ENCODE peak calls at places on chromosomes 3 and 15, in four cellular contexts. U, A, O and P are unnamed samples.
A peak's percentile ranks its signal among the peaks of the same experiment; 100 is the strongest.

GRCh38 chr15:89068325-89068784 is 19.9 kb upstream of the ABHD2 start:
- DNase-seq in U (peak; percentile 69), A (no peak), O (peak; percentile 78), P (peak; percentile 23)

GRCh38 chr3:142501004-142501926 is 53.4 kb upstream of the XRN1 start:
- DNase-seq in U (no peak), A (no peak), O (no peak), P (no peak)

GRCh38 chr15:59276225-59277178 is 69.9 kb downstream of the LDHAL6B start:
- DNase-seq in U (no peak), A (no peak), O (no peak), P (no peak)

GRCh38 chr15:38905634-38906033 is 341.0 kb upstream of the RASGRP1 start:
- DNase-seq in U (no peak), A (no peak), O (no peak), P (no peak)

GRCh38 chr15:42914728-42915497 is 5.7 kb downstream of the TTBK2 start:
- DNase-seq in U (no peak), A (no peak), O (no peak), P (no peak)

GRCh38 chr3:146416366-146416765 is 53.0 kb downstream of the PLSCR2 start:
- DNase-seq in U (no peak), A (no peak), O (no peak), P (no peak)

GRCh38 chr3:155069729-155070128 is 10.4 kb upstream of the MME start:
- DNase-seq in U (no peak), A (no peak), O (no peak), P (no peak)

GRCh38 chr3:143849854-143850549 is 1.7 kb upstream of the SLC9A9 start:
- DNase-seq in U (peak; percentile 48), A (no peak), O (no peak), P (no peak)

GRCh38 chr15:99452010-99452409 is 113.8 kb upstream of the MEF2A start:
- DNase-seq in U (no peak), A (no peak), O (no peak), P (no peak)

GRCh38 chr15:66565731-66566130 is at the start of gene LCTL:
- DNase-seq in U (no peak), A (peak; percentile 71), O (no peak), P (no peak)

GRCh38 chr3:186035277-186035676 is 73.6 kb downstream of the ETV5 start:
- DNase-seq in U (no peak), A (no peak), O (peak; percentile 43), P (no peak)

GRCh38 chr3:127195417-127195816 is 2.5 kb downstream of the PRR23E start:
- DNase-seq in U (no peak), A (no peak), O (no peak), P (no peak)

GRCh38 chr15:68379058-68379758 is 52.8 kb downstream of the ITGA11 start:
- DNase-seq in U (no peak), A (no peak), O (no peak), P (no peak)

GRCh38 chr15:59918994-59919951 is 84.8 kb upstream of the FOXB1 start:
- DNase-seq in U (peak; percentile 57), A (no peak), O (no peak), P (peak; percentile 12)

GRCh38 chr15:63597033-63597790 is at the start of gene FBXL22:
- DNase-seq in U (no peak), A (no peak), O (no peak), P (no peak)

GRCh38 chr15:89136818-89137772 is 48.8 kb downstream of the ABHD2 start:
- DNase-seq in U (no peak), A (no peak), O (no peak), P (no peak)

GRCh38 chr15:40104865-40105516 is 3.7 kb downstream of the BMF start:
- DNase-seq in U (no peak), A (peak; percentile 82), O (peak; percentile 79), P (peak; percentile 53)

GRCh38 chr3:136194409-136195257 is 1.5 kb downstream of the MSL2 start:
- DNase-seq in U (peak; percentile 24), A (no peak), O (no peak), P (no peak)

GRCh38 chr15:98906712-98907083 is 100.9 kb downstream of the PGPEP1L start:
- DNase-seq in U (no peak), A (no peak), O (no peak), P (no peak)

GRCh38 chr3:176872771-176873209 is 324.5 kb downstream of the TBL1XR1 start:
- DNase-seq in U (peak; percentile 16), A (peak; percentile 31), O (peak; percentile 5), P (peak; percentile 2)

GRCh38 chr3:126816956-126817777 is 113.1 kb downstream of the CHCHD6 start:
- DNase-seq in U (no peak), A (no peak), O (no peak), P (no peak)

GRCh38 chr15:35186346-35186745 is 101.3 kb upstream of the NANOGP8 start:
- DNase-seq in U (no peak), A (no peak), O (no peak), P (no peak)

GRCh38 chr3:52805270-52806039 is 10.9 kb downstream of the ITIH3 start:
- DNase-seq in U (no peak), A (peak; percentile 33), O (no peak), P (no peak)

GRCh38 chr3:66200147-66200546 is 20.7 kb upstream of the SLC25A26 start:
- DNase-seq in U (no peak), A (no peak), O (no peak), P (no peak)

GRCh38 chr3:177567833-177568232 is 370.6 kb upstream of the TBL1XR1 start:
- DNase-seq in U (no peak), A (no peak), O (no peak), P (no peak)

GRCh38 chr3:65035231-65035630 is 347.4 kb upstream of the ADAMTS9 start:
- DNase-seq in U (no peak), A (no peak), O (no peak), P (no peak)

GRCh38 chr3:139555249-139555648 is 15.7 kb upstream of the RBP1 start:
- DNase-seq in U (no peak), A (no peak), O (no peak), P (no peak)

GRCh38 chr3:119703900-119704531 is 1.2 kb downstream of the CFAP91 start:
- DNase-seq in U (no peak), A (no peak), O (no peak), P (no peak)

GRCh38 chr15:58628206-58629057 is 121.1 kb downstream of the ADAM10 start:
- DNase-seq in U (peak; percentile 9), A (no peak), O (no peak), P (no peak)

GRCh38 chr3:114216186-114216970 is 21.0 kb downstream of the ZNF80 start:
- DNase-seq in U (no peak), A (no peak), O (no peak), P (no peak)

DNA sequence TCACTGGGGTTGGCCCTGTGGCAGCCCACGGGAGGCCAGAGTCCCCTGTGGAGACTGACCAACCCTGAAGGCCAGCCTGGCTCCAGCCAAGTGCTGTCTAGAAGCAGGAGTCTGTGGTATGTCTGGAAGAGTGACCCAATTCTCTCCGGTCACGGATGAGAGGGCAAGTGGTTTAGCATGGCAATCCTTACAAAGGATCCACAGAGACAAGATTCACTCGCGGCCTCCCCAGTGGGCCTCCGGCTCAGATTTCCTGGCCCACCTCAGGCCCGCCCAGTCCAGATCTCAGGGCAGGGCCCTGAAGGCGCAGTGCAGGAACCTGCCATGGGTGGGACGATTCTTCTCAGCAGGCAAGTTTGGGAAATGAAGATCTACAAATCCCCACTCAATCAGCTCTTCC is 5.0 kb upstream of the BCL2L10 start:
- DNase-seq in U (no peak), A (no peak), O (no peak), P (no peak)
- TF ChIP-seq POLR2AphosphoS5 in U (no peak), A (no peak), O (no peak), P (no peak)

GRCh38 chr15:23035964-23036566 is 3.3 kb downstream of the TUBGCP5 start:
- DNase-seq in U (no peak), A (peak; percentile 70), O (peak; percentile 50), P (no peak)

GRCh38 chr15:23039917-23040281 is 530 bp upstream of the TUBGCP5 start:
- DNase-seq in U (no peak), A (no peak), O (no peak), P (no peak)

GRCh38 chr15:23038741-23039150 is 623 bp downstream of the TUBGCP5 start:
- DNase-seq in U (no peak), A (no peak), O (peak; percentile 13), P (no peak)

GRCh38 chr15:23039151-23039916 is at the start of gene TUBGCP5:
- DNase-seq in U (peak; percentile 87), A (peak; percentile 94), O (peak; percentile 96), P (peak; percentile 96)

GRCh38 chr15:23033979-23034378 is 5.4 kb downstream of the TUBGCP5 start:
- DNase-seq in U (no peak), A (no peak), O (no peak), P (no peak)
- TF ChIP-seq SPI1 in U (no peak), A (no peak), O (no peak), P (no peak)

GRCh38 chr15:37888356-37888755 is 46.1 kb upstream of the TMCO5A start:
- DNase-seq in U (no peak), A (no peak), O (no peak), P (no peak)

GRCh38 chr15:37893309-37893708 is 41.1 kb upstream of the TMCO5A start:
- DNase-seq in U (no peak), A (no peak), O (no peak), P (no peak)

DNA sequence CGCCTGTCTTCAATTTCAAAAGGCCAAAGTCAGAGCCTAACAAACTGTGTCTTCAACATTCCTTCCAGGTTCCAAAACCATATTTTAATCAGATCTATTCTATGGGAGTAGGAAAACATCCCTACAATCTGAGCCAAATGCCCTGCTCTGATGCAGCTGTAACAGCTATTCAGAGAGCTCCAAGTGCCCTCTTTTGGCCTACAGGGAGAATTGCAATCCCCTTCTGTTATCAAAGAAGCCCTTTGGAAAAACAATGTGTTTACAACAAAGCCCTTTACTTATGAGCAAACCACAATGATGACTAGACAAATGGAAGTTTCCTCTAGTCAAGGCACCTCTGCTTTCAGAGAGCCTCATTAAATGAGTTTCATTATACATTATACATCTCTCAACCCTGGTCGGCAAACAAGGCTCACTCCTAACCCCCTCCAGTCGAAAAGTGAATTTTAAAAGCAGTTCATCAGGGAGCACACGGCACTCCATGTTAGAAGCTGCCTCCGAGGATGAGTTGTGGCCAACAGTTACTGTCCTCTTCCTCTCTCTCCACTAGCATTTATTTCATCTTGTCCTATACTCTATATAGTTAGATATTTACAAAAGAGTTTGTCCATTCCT is 42.6 kb upstream of the TMCO5A start:
- DNase-seq in U (no peak), A (peak; percentile 7), O (no peak), P (no peak)
- TF ChIP-seq POLR2AphosphoS5 in U (no peak), A (no peak), O (no peak), P (no peak)

DNA sequence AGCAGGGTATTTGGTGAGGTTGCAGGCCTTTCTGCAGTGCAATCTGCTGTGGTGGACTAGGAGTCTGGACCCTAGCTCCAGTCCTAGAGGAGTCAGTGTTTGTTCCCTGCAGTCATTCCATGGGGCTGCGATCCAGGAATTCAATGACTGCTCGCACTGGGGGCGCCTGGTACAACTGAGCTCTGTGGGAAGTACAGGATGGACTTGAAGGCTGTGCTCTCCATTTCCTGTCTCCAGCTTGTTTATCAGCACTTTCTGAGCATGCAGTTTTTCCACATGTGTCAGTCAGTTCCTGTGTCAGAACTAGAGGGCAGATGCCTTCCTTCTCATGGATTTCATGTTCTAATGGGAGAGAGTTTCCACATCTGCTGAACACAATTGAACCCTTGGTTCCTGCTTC is 46.7 kb downstream of the PDHB start:
- DNase-seq in U (no peak), A (no peak), O (no peak), P (no peak)
- TF ChIP-seq SPI1 in U (no peak), A (no peak), O (no peak), P (no peak)